ENCODE peak calls at places on chromosomes 16 and 17, in eight cellular contexts. H is GM23338; N is activated B cell treated with CpG ODN at 0.5 μM for 24 hours; G is CD4-positive, alpha-beta T cell; U is Right ventricle myocardium inferior; T is T-helper 17 cell; M is HCT116; J is pancreas. L is an unnamed sample.

GRCh38 chr17:34235389-34236028 is 19.6 kb upstream of the CCL2 start:
- ATAC-seq in H (peak), N (no peak), G (no peak), U (peak), T (no peak), M (no peak), J (peak), L (peak)

GRCh38 chr17:66507103-66507923 is 204.9 kb downstream of the PRKCA start:
- ATAC-seq in H (no peak), N (no peak), G (no peak), U (peak), T (no peak), M (no peak), J (peak), L (peak)

GRCh38 chr17:41702712-41703111 is 9.4 kb upstream of the GAST start:
- ATAC-seq in H (no peak), N (no peak), G (no peak), U (no peak), T (no peak), M (no peak), J (no peak), L (no peak)

GRCh38 chr16:17230932-17231581 is 239.7 kb downstream of the XYLT1 start:
- ATAC-seq in H (no peak), N (no peak), G (no peak), U (no peak), T (no peak), M (no peak), J (no peak), L (no peak)

GRCh38 chr17:72087876-72088275 is 32.9 kb upstream of the SOX9 start:
- ATAC-seq in H (no peak), N (no peak), G (no peak), U (no peak), T (no peak), M (no peak), J (no peak), L (no peak)

GRCh38 chr17:6231886-6232767 is 161.9 kb downstream of the WSCD1 start:
- ATAC-seq in H (peak), N (no peak), G (no peak), U (no peak), T (no peak), M (no peak), J (no peak), L (no peak)

GRCh38 chr17:18076941-18077340 is 10.8 kb upstream of the DRG2 start:
- ATAC-seq in H (no peak), N (no peak), G (no peak), U (no peak), T (no peak), M (no peak), J (no peak), L (no peak)

GRCh38 chr17:15236281-15237105 is 28.6 kb downstream of the PMP22 start:
- ATAC-seq in H (no peak), N (no peak), G (no peak), U (no peak), T (no peak), M (no peak), J (peak), L (no peak)

GRCh38 chr16:762595-763268 is 2.2 kb downstream of the MSLN start:
- ATAC-seq in H (no peak), N (no peak), G (no peak), U (no peak), T (no peak), M (no peak), J (no peak), L (no peak)

GRCh38 chr16:12590963-12591362 is 212.7 kb downstream of the CPPED1 start:
- ATAC-seq in H (no peak), N (no peak), G (no peak), U (no peak), T (no peak), M (no peak), J (no peak), L (no peak)

GRCh38 chr17:50522766-50523165 is 9.8 kb upstream of the EPN3 start:
- ATAC-seq in H (no peak), N (no peak), G (no peak), U (no peak), T (no peak), M (no peak), J (no peak), L (no peak)